ENCODE peak calls at places on chromosome 20, in seven cellular contexts. K is lower lobe of right lung, G is IMR-90, E is AG09309, V is cardiac fibroblast, U is stomach, J is A549. X is an unnamed sample.

GRCh38 chr20:35773154-35773751 is 1.4 kb downstream of the PHF20 start:
- DNase-seq in V (peak), G (peak), U (peak), J (peak), K (no peak), E (no peak), X (no peak)

GRCh38 chr20:44643596-44644383 is 7.7 kb downstream of the ADA start:
- DNase-seq in K (peak), U (peak), E (peak), G (peak), V (peak), J (peak), X (no peak)

GRCh38 chr20:44461142-44461802 is 14.4 kb upstream of the TTPAL start:
- DNase-seq in K (no peak), U (no peak), E (no peak), G (no peak), J (no peak), V (no peak), X (no peak)

GRCh38 chr20:23131766-23132165 is 45.6 kb upstream of the CD93 start:
- DNase-seq in E (no peak), G (no peak), U (no peak), V (peak), K (no peak), J (no peak), X (no peak)

GRCh38 chr20:49801882-49802281 is 10.7 kb upstream of the SLC9A8 start:
- DNase-seq in G (no peak), K (no peak), E (no peak), V (no peak), J (no peak), U (no peak), X (no peak)

GRCh38 chr20:3011752-3012151 is 31.7 kb upstream of the GNRH2 start:
- DNase-seq in G (no peak), J (no peak), K (no peak), E (no peak), V (no peak), U (no peak), X (no peak)

GRCh38 chr20:35702824-35703695 is 3.9 kb downstream of the ROMO1 start:
- DNase-seq in G (no peak), K (no peak), E (no peak), V (no peak), U (no peak), J (no peak), X (no peak)

GRCh38 chr20:54179946-54180345 is 6.2 kb upstream of the CYP24A1 start:
- DNase-seq in G (no peak), U (no peak), K (no peak), J (no peak), E (no peak), V (no peak), X (no peak)

GRCh38 chr20:18684775-18685174 is 96.9 kb downstream of the DTD1 start:
- DNase-seq in U (no peak), V (no peak), J (no peak), E (no peak), K (no peak), G (no peak), X (no peak)

GRCh38 chr20:50099121-50099520 is 13.8 kb downstream of the UBE2V1 start:
- DNase-seq in U (no peak), V (no peak), G (no peak), K (no peak), J (no peak), E (no peak), X (no peak)

GRCh38 chr20:3710703-3711417 is 1.5 kb downstream of the SIGLEC1 start:
- DNase-seq in G (peak), E (no peak), U (peak), J (peak), V (peak), K (peak), X (peak)

GRCh38 chr20:63930971-63931553 is 25.2 kb downstream of the UCKL1 start:
- DNase-seq in E (no peak), K (no peak), G (no peak), U (peak), V (no peak), J (no peak), X (no peak)

DNA sequence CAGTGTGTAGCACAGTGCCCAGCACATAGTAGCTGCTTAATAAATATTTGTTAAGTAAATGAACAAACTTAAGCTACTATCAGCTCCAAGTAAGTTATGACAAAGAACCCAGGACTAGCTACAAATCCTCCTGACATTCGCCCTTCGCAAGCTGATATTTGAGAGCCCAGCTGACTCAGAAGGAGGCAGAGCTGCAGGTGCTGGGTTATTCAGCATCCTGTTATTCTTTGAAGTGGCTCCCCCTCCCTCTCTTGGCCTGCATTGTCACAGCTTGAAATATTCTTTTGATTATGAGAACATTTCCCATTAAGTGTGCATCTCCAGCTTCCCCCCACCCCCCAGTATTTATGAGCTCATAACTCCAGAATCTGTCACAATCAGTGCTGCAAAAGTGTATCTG is 78.8 kb upstream of the RALY start:
- DNase-seq in G (peak), V (peak), K (no peak), U (no peak), J (peak), E (no peak), X (no peak)
- TF ChIP-seq CTCF in G (peak), V (peak), K (no peak), U (no peak), J (no peak), E (peak), X (no peak)

GRCh38 chr20:52193886-52194545 is 2.4 kb upstream of the ZFP64 start:
- DNase-seq in V (no peak), E (no peak), U (no peak), G (no peak), K (no peak), J (no peak), X (no peak)

GRCh38 chr20:52193133-52193532 is 1.6 kb upstream of the ZFP64 start:
- DNase-seq in V (no peak), K (no peak), U (no peak), E (no peak), G (no peak), J (no peak), X (no peak)

GRCh38 chr20:52191132-52191435 is 495 bp downstream of the ZFP64 start:
- DNase-seq in U (no peak), K (no peak), G (peak), V (no peak), E (no peak), J (no peak), X (no peak)

GRCh38 chr20:52191436-52192295 is at the start of gene ZFP64:
- DNase-seq in E (peak), G (peak), U (peak), V (peak), J (peak), K (peak), X (peak)

GRCh38 chr20:52192296-52193007 is 873 bp upstream of the ZFP64 start:
- DNase-seq in V (no peak), G (no peak), K (peak), U (no peak), E (no peak), J (peak), X (peak)
- TF ChIP-seq CTCF in V (peak), G (no peak), K (no peak), U (no peak), E (peak), J (no peak), X (no peak)

DNA sequence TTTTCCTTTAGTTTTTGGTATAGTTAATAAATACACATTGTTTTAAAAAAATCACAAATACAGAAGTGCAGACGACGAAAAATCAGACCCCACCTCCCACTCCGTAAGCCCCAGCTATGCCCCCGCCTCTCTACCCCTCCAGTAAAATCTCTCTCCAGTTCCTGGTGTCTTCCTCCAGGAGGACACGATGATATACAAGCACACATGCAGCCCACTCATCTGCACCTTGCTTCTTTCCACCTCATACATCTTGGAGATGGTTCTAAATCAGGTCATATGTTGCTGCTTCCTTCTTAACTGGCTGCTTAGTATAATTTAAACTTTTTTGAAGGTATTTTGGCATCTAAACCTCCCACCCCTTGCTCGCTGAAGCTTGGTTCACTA is 2.7 kb downstream of the BMP7 start:
- DNase-seq in J (no peak), V (no peak), K (no peak), U (no peak), E (no peak), G (no peak), X (no peak)
- TF ChIP-seq CTCF in J (no peak), V (no peak), K (no peak), U (no peak), E (no peak), G (no peak), X (no peak)

DNA sequence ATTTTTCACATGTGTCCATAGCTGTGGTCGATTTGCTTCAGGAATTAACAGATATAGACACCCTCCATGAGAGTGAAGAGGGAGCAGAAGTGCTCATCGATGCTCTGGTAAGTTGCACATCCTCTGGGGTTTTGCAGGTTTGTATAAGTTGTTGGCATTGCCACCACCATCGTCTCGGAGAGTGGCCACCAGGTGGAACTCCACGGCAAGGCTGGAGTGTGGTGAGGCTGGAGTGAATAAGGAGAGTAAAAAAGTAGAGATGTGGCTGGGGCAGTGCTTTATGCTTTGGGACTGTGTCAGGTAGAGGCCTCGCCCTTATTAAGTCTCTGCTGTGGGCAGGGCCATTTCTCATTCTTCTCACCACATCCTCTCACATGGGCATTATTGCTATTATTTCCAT is 63.7 kb downstream of the CTNNBL1 start:
- DNase-seq in U (no peak), V (no peak), K (no peak), J (no peak), E (no peak), G (no peak), X (no peak)
- TF ChIP-seq CTCF in U (no peak), V (no peak), K (no peak), J (no peak), E (peak), G (no peak), X (no peak)

GRCh38 chr20:21767739-21768223 is 62.3 kb downstream of the PAX1 start:
- DNase-seq in V (no peak), G (no peak), J (peak), U (no peak), E (no peak), K (peak), X (peak)
- TF ChIP-seq CTCF in V (no peak), G (no peak), J (peak), U (no peak), E (no peak), K (peak), X (peak)

GRCh38 chr20:24661255-24661654 is 191.8 kb downstream of the SYNDIG1 start:
- DNase-seq in K (no peak), V (no peak), E (no peak), U (no peak), J (no peak), G (no peak), X (no peak)

GRCh38 chr20:24663496-24663895 is 194.1 kb downstream of the SYNDIG1 start:
- DNase-seq in K (no peak), U (no peak), E (no peak), G (no peak), J (no peak), V (no peak), X (no peak)

GRCh38 chr20:24662286-24662685 is 192.9 kb downstream of the SYNDIG1 start:
- DNase-seq in V (no peak), J (no peak), E (no peak), K (no peak), G (no peak), U (no peak), X (peak)

GRCh38 chr20:24664266-24664986 is 195.0 kb downstream of the SYNDIG1 start:
- DNase-seq in G (no peak), U (no peak), V (no peak), E (no peak), J (no peak), K (no peak), X (no peak)

GRCh38 chr20:24662756-24663399 is 193.4 kb downstream of the SYNDIG1 start:
- DNase-seq in G (peak), E (no peak), J (no peak), U (no peak), V (peak), K (no peak), X (no peak)
- TF ChIP-seq CTCF in G (no peak), E (no peak), J (no peak), U (no peak), V (no peak), K (no peak), X (no peak)

GRCh38 chr20:52076164-52076563 is 115.4 kb downstream of the ZFP64 start:
- DNase-seq in K (no peak), J (no peak), E (no peak), U (no peak), G (peak), V (peak), X (no peak)

GRCh38 chr20:52078289-52078688 is 113.3 kb downstream of the ZFP64 start:
- DNase-seq in V (no peak), E (no peak), K (no peak), G (no peak), J (no peak), U (no peak), X (no peak)

GRCh38 chr20:52081066-52081465 is 110.5 kb downstream of the ZFP64 start:
- DNase-seq in E (no peak), U (no peak), J (no peak), V (no peak), K (no peak), G (no peak), X (no peak)

GRCh38 chr20:52071136-52071535 is 120.4 kb downstream of the ZFP64 start:
- DNase-seq in U (no peak), V (no peak), J (no peak), E (no peak), K (no peak), G (no peak), X (no peak)

GRCh38 chr20:52075400-52075799 is 116.2 kb downstream of the ZFP64 start:
- DNase-seq in K (no peak), V (no peak), U (no peak), J (no peak), G (no peak), E (no peak), X (no peak)
- TF ChIP-seq CTCF in K (no peak), V (no peak), U (no peak), J (no peak), G (no peak), E (no peak), X (no peak)

GRCh38 chr20:62755817-62756724 is 40.2 kb upstream of the MRGBP start:
- DNase-seq in G (no peak), U (peak), J (no peak), K (peak), V (no peak), E (no peak), X (peak)
- TF ChIP-seq CTCF in G (no peak), U (no peak), J (no peak), K (no peak), V (no peak), E (no peak), X (no peak)